ENCODE peak calls at places on chromosomes 16 and 17, in six cellular contexts. T, K, Z, H, Q and O are unnamed samples.

GRCh38 chr17:18187816-18188761 is 4.5 kb downstream of the ALKBH5 start:
- DNase-seq in H (no peak), Z (no peak), T (no peak), Q (no peak), K (no peak), O (no peak)

GRCh38 chr17:19507673-19508326 is 25.9 kb upstream of the SLC47A1 start:
- DNase-seq in H (peak), T (peak), Z (peak), K (peak), Q (peak), O (peak)

GRCh38 chr17:73445466-73445865 is 133.7 kb upstream of the CDC42EP4 start:
- DNase-seq in Q (no peak), H (no peak), T (no peak), Z (no peak), K (no peak), O (no peak)

GRCh38 chr16:81645303-81645702 is 133.8 kb upstream of the PLCG2 start:
- DNase-seq in K (peak), Q (no peak), H (peak), Z (peak), T (no peak), O (no peak)

GRCh38 chr17:17295141-17295540 is 8.0 kb upstream of the NT5M start:
- DNase-seq in Q (no peak), H (no peak), Z (no peak), T (no peak), K (no peak), O (no peak)

GRCh38 chr17:40648326-40648968 is 829 bp upstream of the SMARCE1 start:
- DNase-seq in T (peak), K (no peak), H (no peak), Q (no peak), Z (peak), O (no peak)

GRCh38 chr17:78883090-78883532 is 19.9 kb downstream of the CEP295NL start:
- DNase-seq in K (peak), H (peak), T (peak), Z (peak), Q (peak), O (no peak)

GRCh38 chr16:1351582-1352362 is at the start of the genes GNPTG and TSR3:
- DNase-seq in T (peak), K (peak), Q (peak), Z (peak), H (peak), O (peak)

GRCh38 chr17:49204521-49204920 is 5.9 kb downstream of the GNGT2 start:
- DNase-seq in H (no peak), Z (no peak), K (no peak), T (no peak), Q (no peak), O (no peak)

GRCh38 chr17:7842380-7842949 is 8.4 kb downstream of the KDM6B start:
- DNase-seq in K (peak), H (peak), T (peak), Z (peak), Q (peak), O (no peak)

GRCh38 chr16:85523602-85524364 is 89.3 kb upstream of the GSE1 start:
- DNase-seq in K (no peak), T (peak), H (no peak), Z (peak), Q (peak), O (no peak)

GRCh38 chr17:71578446-71578845 is 542.4 kb upstream of the SOX9 start:
- DNase-seq in Z (no peak), H (no peak), Q (no peak), T (no peak), K (no peak), O (no peak)

GRCh38 chr16:55623640-55624039 is 32.1 kb upstream of the SLC6A2 start:
- DNase-seq in T (no peak), Q (no peak), H (no peak), Z (no peak), K (no peak), O (no peak)

GRCh38 chr17:43665038-43665386 is 3.3 kb upstream of the MEOX1 start:
- DNase-seq in Q (peak), H (no peak), K (no peak), T (no peak), Z (no peak), O (no peak)

GRCh38 chr17:69879576-69879975 is 195.4 kb upstream of the KCNJ16 start:
- DNase-seq in H (no peak), Q (no peak), Z (no peak), T (no peak), K (no peak), O (no peak)

GRCh38 chr17:69883139-69883538 is 191.9 kb upstream of the KCNJ16 start:
- DNase-seq in Z (no peak), T (no peak), Q (no peak), H (no peak), K (no peak), O (no peak)

GRCh38 chr17:69882281-69882680 is 192.7 kb upstream of the KCNJ16 start:
- DNase-seq in Z (no peak), T (no peak), K (no peak), Q (no peak), H (no peak), O (no peak)

GRCh38 chr17:69878661-69879060 is 196.4 kb upstream of the KCNJ16 start:
- DNase-seq in H (no peak), T (no peak), K (no peak), Z (no peak), Q (no peak), O (no peak)

DNA sequence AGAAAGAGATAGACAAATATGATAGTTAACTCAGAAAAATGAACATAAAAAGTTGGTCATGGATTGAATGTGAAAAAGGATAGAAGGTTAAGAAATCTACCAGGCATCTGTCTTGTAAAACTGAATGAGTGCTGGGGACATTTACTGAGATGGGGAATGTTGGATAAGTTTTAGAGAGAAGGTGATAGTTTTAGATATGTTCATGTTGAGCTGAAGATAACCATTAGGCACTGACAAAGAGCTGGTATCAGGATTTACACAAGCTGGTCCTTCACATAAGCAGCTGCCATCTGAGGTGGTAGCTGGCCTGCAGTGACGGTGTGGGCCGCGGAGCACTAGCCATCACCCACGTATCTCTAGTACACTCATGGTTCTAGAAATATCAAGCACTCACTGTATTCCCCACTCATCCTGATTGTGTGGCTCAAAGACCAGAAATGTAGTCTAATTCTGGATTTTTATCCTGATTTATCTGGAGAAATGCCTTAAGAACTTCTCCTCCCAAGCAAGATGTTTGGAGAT is 194.4 kb upstream of the KCNJ16 start:
- DNase-seq in H (no peak), K (no peak), Z (no peak), T (no peak), Q (no peak), O (no peak)
- H3K27ac ChIP-seq in H (no peak), K (no peak), Z (no peak), T (no peak), Q (no peak), O (no peak)

GRCh38 chr16:4935231-4935855 is 1.6 kb downstream of the PPL start:
- DNase-seq in K (no peak), H (peak), Q (peak), T (peak), Z (no peak), O (no peak)

GRCh38 chr16:4936991-4937781 is at the start of gene PPL:
- DNase-seq in Q (peak), T (peak), Z (no peak), K (peak), H (peak), O (peak)

GRCh38 chr16:4937782-4938682 is 1.1 kb upstream of the PPL start:
- DNase-seq in H (peak), K (no peak), Q (no peak), T (no peak), Z (no peak), O (no peak)

GRCh38 chr16:4934591-4934990 is 2.4 kb downstream of the PPL start:
- DNase-seq in Q (no peak), H (no peak), K (no peak), T (no peak), Z (no peak), O (no peak)

GRCh38 chr16:4936181-4936990 is 562 bp downstream of the PPL start:
- DNase-seq in Q (peak), K (peak), Z (no peak), H (peak), T (peak), O (peak)
- TF ChIP-seq CTCF in Q (peak), K (peak), Z (no peak), H (no peak), T (no peak), O (peak)

GRCh38 chr17:45115871-45116270 is 16.4 kb downstream of the PLCD3 start:
- DNase-seq in K (no peak), Q (no peak), H (no peak), T (no peak), Z (peak), O (no peak)
- H3K27ac ChIP-seq in K (no peak), Q (no peak), H (no peak), T (no peak), Z (no peak), O (no peak)

DNA sequence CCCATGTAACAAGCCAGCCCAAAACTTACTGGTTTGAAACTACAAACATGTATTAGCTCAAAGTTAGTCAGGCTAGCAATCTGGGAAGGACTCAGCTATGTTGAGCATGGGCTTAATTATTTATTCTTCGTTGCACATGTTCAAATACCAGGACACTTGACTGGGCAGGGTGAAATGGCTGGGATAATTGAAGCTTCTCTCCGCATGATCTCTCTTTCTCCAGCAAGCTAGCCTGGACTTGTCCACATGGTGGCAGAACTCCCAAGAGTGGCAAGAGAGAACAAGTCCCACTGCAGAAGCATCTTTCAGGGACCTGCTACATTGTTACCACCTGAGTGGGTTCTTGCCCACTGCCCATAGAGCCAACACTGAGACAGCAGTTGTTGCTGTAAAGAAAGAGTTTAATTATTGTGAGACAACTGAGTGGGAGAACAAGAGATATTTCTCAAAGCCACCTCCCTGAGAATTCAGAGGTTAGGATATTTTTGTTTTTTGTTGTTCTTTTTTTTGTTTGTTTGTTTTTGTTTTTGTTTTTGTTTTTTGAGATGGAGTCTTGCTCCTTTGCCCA is 16.8 kb upstream of the ATF7IP2 start:
- DNase-seq in T (no peak), H (no peak), K (peak), Q (no peak), Z (no peak), O (peak)
- TF ChIP-seq CTCF in T (no peak), H (no peak), K (no peak), Q (no peak), Z (peak), O (peak)

DNA sequence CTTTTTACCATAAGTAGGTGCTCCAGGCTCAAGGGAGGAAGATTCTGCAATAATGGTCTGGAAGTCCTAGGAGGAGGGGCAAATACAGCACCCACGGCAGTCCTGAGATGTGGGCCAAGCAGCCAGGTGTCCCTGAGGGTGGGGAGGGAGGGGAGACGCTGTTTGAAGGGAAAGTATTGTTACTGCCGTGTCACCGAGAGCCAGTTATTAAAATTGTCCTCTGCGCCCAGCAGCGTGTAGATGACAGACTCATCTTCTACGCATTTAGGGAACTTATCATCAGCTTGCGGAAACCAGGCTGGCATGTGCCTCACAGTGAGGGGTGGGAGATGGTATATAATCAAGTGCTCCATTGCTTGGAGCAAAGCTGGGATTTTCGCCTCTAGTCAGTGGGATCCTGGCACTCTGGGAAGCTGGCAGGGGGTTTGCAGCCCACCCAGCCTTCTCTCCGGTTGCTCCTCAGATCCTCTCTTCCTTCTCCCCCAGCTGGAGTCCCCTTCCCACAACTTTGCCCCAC is 104.6 kb downstream of the OR1D5 start:
- DNase-seq in H (no peak), T (peak), Q (no peak), K (peak), Z (no peak), O (no peak)
- H3K27ac ChIP-seq in H (peak), T (peak), Q (no peak), K (peak), Z (no peak), O (peak)

GRCh38 chr16:76854234-76854633 is 336.8 kb upstream of the MON1B start:
- DNase-seq in Q (no peak), K (peak), H (no peak), Z (no peak), T (no peak), O (no peak)
- TF ChIP-seq CTCF in Q (peak), K (peak), H (no peak), Z (no peak), T (no peak), O (no peak)